ENCODE peak calls at places on chromosome 9, in four cellular contexts. Y is GM12878, O is H1, K is HepG2. W is an unnamed sample.

GRCh38 chr9:89750117-89750551 is 145.3 kb downstream of the GADD45G start:
- DNase-seq in Y (no peak), O (no peak), K (no peak), W (no peak)

GRCh38 chr9:13213337-13213736 is 66.2 kb downstream of the MPDZ start:
- DNase-seq in Y (no peak), O (no peak), K (peak; percentile 3), W (no peak)

GRCh38 chr9:133729646-133730281 is 8.4 kb downstream of the SARDH start:
- DNase-seq in Y (no peak), O (no peak), K (no peak), W (no peak)

GRCh38 chr9:124479371-124479770 is 27.8 kb downstream of the NR5A1 start:
- DNase-seq in Y (no peak), O (no peak), K (no peak), W (no peak)

GRCh38 chr9:304106-304505 is 89.4 kb downstream of the DOCK8 start:
- DNase-seq in Y (no peak), O (no peak), K (no peak), W (no peak)

GRCh38 chr9:113661074-113661473 is 197.5 kb downstream of the RGS3 start:
- DNase-seq in Y (no peak), O (no peak), K (no peak), W (no peak)

GRCh38 chr9:105359899-105360298 is 87.9 kb upstream of the FSD1L start:
- DNase-seq in Y (no peak), O (no peak), K (no peak), W (no peak)

GRCh38 chr9:92151691-92152393 is 36.6 kb upstream of the SPTLC1 start:
- DNase-seq in Y (no peak), O (no peak), K (no peak), W (no peak)

GRCh38 chr9:4832786-4833579 is 40.2 kb downstream of the RCL1 start:
- DNase-seq in Y (no peak), O (no peak), K (peak; percentile 94), W (no peak)

GRCh38 chr9:20630241-20630943 is 8.1 kb upstream of the MLLT3 start:
- DNase-seq in Y (no peak), O (no peak), K (no peak), W (no peak)

GRCh38 chr9:34437006-34437925 is 21.1 kb downstream of the FAM219A start:
- DNase-seq in Y (peak; percentile 40), O (peak; percentile 47), K (peak; percentile 68), W (peak; percentile 87)

GRCh38 chr9:129568560-129569505 is 52.1 kb downstream of the C9orf50 start:
- DNase-seq in Y (no peak), O (no peak), K (peak; percentile 73), W (no peak)

GRCh38 chr9:14910178-14910805 is at the start of gene FREM1:
- DNase-seq in Y (no peak), O (no peak), K (peak; percentile 55), W (peak; percentile 46)

GRCh38 chr9:120730661-120731514 is 16.6 kb upstream of the MEGF9 start:
- DNase-seq in Y (no peak), O (no peak), K (peak; percentile 91), W (peak; percentile 20)

GRCh38 chr9:92266486-92266885 is 27.0 kb downstream of the IARS1 start:
- DNase-seq in Y (no peak), O (no peak), K (no peak), W (no peak)

GRCh38 chr9:115132648-115133047 is 14.7 kb upstream of the TNC start:
- DNase-seq in Y (no peak), O (no peak), K (no peak), W (no peak)

GRCh38 chr9:34252670-34253459 is 74.0 kb downstream of the UBAP1 start:
- DNase-seq in Y (no peak), O (peak; percentile 31), K (peak; percentile 50), W (peak; percentile 56)

GRCh38 chr9:120832766-120833165 is 10.0 kb downstream of the PSMD5 start:
- DNase-seq in Y (no peak), O (no peak), K (no peak), W (no peak)

GRCh38 chr9:121997791-121998190 is 95.3 kb downstream of the TTLL11 start:
- DNase-seq in Y (no peak), O (no peak), K (no peak), W (no peak)

GRCh38 chr9:114551750-114552685 is 35.6 kb upstream of the ATP6V1G1 start:
- DNase-seq in Y (no peak), O (peak; percentile 19), K (peak; percentile 69), W (peak; percentile 20)

GRCh38 chr9:83291196-83291595 is 228.3 kb upstream of the RASEF start:
- DNase-seq in Y (no peak), O (no peak), K (no peak), W (no peak)

GRCh38 chr9:72305102-72305546 is 59.9 kb downstream of the ZFAND5 start:
- DNase-seq in Y (no peak), O (peak; percentile 13), K (peak; percentile 6), W (no peak)

GRCh38 chr9:111301195-111301594 is 28.8 kb downstream of the OR2K2 start:
- DNase-seq in Y (no peak), O (no peak), K (no peak), W (no peak)

GRCh38 chr9:121455527-121456239 is 44.0 kb downstream of the GGTA1 start:
- DNase-seq in Y (no peak), O (no peak), K (no peak), W (no peak)

GRCh38 chr9:133607976-133608375 is 1.2 kb downstream of the FAM163B start:
- DNase-seq in Y (no peak), O (no peak), K (no peak), W (no peak)

GRCh38 chr9:2439957-2440356 is 181.6 kb upstream of the VLDLR start:
- DNase-seq in Y (no peak), O (no peak), K (no peak), W (no peak)

GRCh38 chr9:124884376-124884775 is 22.4 kb downstream of the ARPC5L start:
- DNase-seq in Y (no peak), O (no peak), K (no peak), W (no peak)

DNA sequence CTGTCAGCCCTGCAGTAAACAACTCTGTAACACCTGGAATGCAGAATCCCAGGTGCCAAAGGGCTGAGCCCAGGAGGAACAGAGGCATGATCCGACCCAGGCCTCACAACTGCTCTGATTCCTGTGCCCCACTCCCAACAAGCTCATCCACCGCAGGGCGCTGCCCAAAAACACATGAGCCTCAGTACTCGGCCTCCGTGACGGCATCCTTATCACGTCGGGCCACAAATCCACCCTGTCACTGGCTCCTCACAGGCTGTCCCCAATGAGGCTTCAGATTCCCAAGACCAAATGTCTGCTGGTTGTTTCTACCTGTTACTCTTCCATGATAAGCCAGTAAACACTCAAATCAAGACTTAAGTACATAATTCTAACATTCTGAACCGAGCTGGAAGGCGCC is 15.2 kb downstream of the QSOX2 start:
- DNase-seq in Y (no peak), O (no peak), K (no peak), W (no peak)
- TF ChIP-seq SUZ12 in Y (no peak), O (no peak), K (no peak), W (no peak)

GRCh38 chr9:90827181-90827866 is 25.7 kb downstream of the SYK start:
- DNase-seq in Y (peak; percentile 77), O (no peak), K (no peak), W (no peak)

GRCh38 chr9:90822866-90823265 is 21.2 kb downstream of the SYK start:
- DNase-seq in Y (no peak), O (no peak), K (no peak), W (peak; percentile 74)

GRCh38 chr9:90825586-90825985 is 24.0 kb downstream of the SYK start:
- DNase-seq in Y (no peak), O (no peak), K (no peak), W (no peak)

GRCh38 chr9:90830051-90830450 is 28.4 kb downstream of the SYK start:
- DNase-seq in Y (no peak), O (no peak), K (no peak), W (no peak)

GRCh38 chr9:90826326-90827020 is 24.9 kb downstream of the SYK start:
- DNase-seq in Y (no peak), O (no peak), K (no peak), W (no peak)
- H3K4me1 ChIP-seq in Y (peaks cover 36% of the 10 kb centered on the region), O (no peaks in the 10 kb centered on the region), K (no peaks in the 10 kb centered on the region), W (peaks cover 2% of the 10 kb centered on the region)

DNA sequence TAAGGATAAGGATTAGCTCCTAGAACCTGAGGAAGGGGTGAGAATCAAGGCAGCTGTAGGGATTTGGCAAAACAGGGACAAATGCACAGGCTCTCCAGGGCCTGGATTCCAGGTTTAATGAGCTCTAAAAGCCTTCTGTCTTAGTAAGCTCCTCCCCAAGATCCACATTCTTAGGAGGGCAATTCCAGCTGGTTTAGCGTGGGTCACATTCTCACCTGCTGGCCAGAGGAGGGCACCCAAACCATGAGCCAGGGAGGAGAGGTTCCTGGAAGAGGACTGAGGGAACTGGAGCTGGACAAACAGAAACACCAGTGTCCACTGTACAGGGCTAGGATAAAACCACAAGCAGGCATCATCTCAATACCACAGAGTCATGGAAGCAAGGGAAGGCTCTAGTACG is 480.0 kb downstream of the CCDC171 start:
- DNase-seq in Y (no peak), O (no peak), K (no peak), W (peak; percentile 20)
- TF ChIP-seq SUZ12 in Y (no peak), O (no peak), K (no peak), W (no peak)

GRCh38 chr9:127915325-127915752 is 1.5 kb downstream of the ST6GALNAC4 start:
- DNase-seq in Y (no peak), O (no peak), K (no peak), W (no peak)
- H3K4me1 ChIP-seq in Y (peaks cover 51% of the 10 kb centered on the region), O (peaks cover 4% of the 10 kb centered on the region), K (peaks cover 72% of the 10 kb centered on the region), W (peaks cover 20% of the 10 kb centered on the region)

GRCh38 chr9:98465799-98466198 is 210.3 kb upstream of the TBC1D2 start:
- DNase-seq in Y (no peak), O (no peak), K (no peak), W (no peak)

GRCh38 chr9:98472216-98472615 is 216.8 kb upstream of the TBC1D2 start:
- DNase-seq in Y (no peak), O (no peak), K (no peak), W (no peak)

GRCh38 chr9:98468567-98469239 is 213.3 kb upstream of the TBC1D2 start:
- DNase-seq in Y (no peak), O (no peak), K (no peak), W (no peak)

DNA sequence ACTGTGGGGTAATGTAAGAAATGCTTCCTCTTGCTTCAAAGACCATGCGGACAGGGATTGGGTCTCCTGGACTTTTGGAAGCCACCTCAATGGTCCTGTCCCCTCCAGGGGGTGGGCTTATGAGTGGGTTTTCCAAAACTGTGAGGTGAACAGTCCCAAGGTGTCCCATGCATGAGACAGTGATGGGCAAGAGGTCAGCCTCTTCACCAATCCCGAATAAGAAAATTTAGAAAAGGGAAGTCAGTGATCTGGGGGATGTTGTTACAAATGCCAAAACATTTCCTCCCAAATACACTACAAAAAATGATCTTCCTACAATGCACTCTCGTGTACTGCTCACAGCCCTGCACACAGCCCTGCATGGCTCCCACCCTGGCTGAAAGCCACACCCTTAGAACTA is 215.7 kb upstream of the TBC1D2 start:
- DNase-seq in Y (no peak), O (no peak), K (no peak), W (no peak)
- TF ChIP-seq SUZ12 in Y (no peak), O (no peak), K (no peak), W (no peak)

GRCh38 chr9:104093647-104094533 is at the start of gene SMC2:
- DNase-seq in Y (peak; percentile 85), O (peak; percentile 58), K (peak; percentile 83), W (peak; percentile 87)

GRCh38 chr9:104091708-104092107 is 2.4 kb upstream of the SMC2 start:
- DNase-seq in Y (no peak), O (no peak), K (peak; percentile 32), W (no peak)

GRCh38 chr9:104093162-104093561 is 947 bp upstream of the SMC2 start:
- DNase-seq in Y (no peak), O (no peak), K (no peak), W (no peak)

GRCh38 chr9:104092192-104092591 is 1.9 kb upstream of the SMC2 start:
- DNase-seq in Y (no peak), O (no peak), K (no peak), W (no peak)

GRCh38 chr9:104094534-104095020 is 468 bp downstream of the SMC2 start:
- DNase-seq in Y (no peak), O (no peak), K (peak; percentile 9), W (peak; percentile 8)
- H3K4me1 ChIP-seq in Y (peaks cover 22% of the 10 kb centered on the region), O (no peaks in the 10 kb centered on the region), K (peaks cover 31% of the 10 kb centered on the region), W (no peaks in the 10 kb centered on the region)